ENCODE peak calls at places on chromosomes 12 and 14, in five cellular contexts. W is adrenal gland, A is A549, J is upper lobe of left lung, P is right lobe of liver. C is an unnamed sample.

GRCh38 chr14:21308479-21309237 is 28.8 kb downstream of the RPGRIP1 start:
- DNase-seq in W (peak; percentile 88), A (peak; percentile 50), J (no peak), P (peak; percentile 82), C (peak; percentile 81)

GRCh38 chr12:132145334-132145733 is 1.1 kb downstream of the NOC4L start:
- DNase-seq in W (no peak), A (no peak), J (no peak), P (peak; percentile 18), C (no peak)

GRCh38 chr12:28507055-28507454 is 316.8 kb downstream of the CCDC91 start:
- DNase-seq in W (no peak), A (no peak), J (no peak), P (no peak), C (no peak)

GRCh38 chr14:95519699-95520098 is 3.2 kb upstream of the SYNE3 start:
- DNase-seq in W (peak; percentile 88), A (no peak), J (no peak), P (no peak), C (no peak)

GRCh38 chr12:78315018-78315417 is 484.3 kb downstream of the NAV3 start:
- DNase-seq in W (no peak), A (no peak), J (no peak), P (no peak), C (no peak)

GRCh38 chr12:18703916-18704315 is 33.9 kb downstream of the PLCZ1 start:
- DNase-seq in W (no peak), A (no peak), J (no peak), P (no peak), C (no peak)

GRCh38 chr12:98752726-98753125 is 107.6 kb downstream of the APAF1 start:
- DNase-seq in W (no peak), A (no peak), J (no peak), P (no peak), C (no peak)

GRCh38 chr12:68478516-68479260 is 132.0 kb upstream of the RAP1B start:
- DNase-seq in W (no peak), A (no peak), J (no peak), P (no peak), C (no peak)

GRCh38 chr12:46027172-46027571 is 36.8 kb upstream of the SCAF11 start:
- DNase-seq in W (no peak), A (no peak), J (no peak), P (no peak), C (no peak)

GRCh38 chr12:89895591-89895990 is 187.0 kb upstream of the ATP2B1 start:
- DNase-seq in W (no peak), A (no peak), J (no peak), P (no peak), C (no peak)

GRCh38 chr12:57754411-57755193 is at the start of gene MARCHF9:
- DNase-seq in W (peak; percentile 70), A (no peak), J (peak; percentile 90), P (peak; percentile 69), C (peak; percentile 96)

GRCh38 chr14:68386950-68387779 is 405.7 kb downstream of the ZFP36L1 start:
- DNase-seq in W (no peak), A (no peak), J (no peak), P (no peak), C (no peak)

GRCh38 chr14:40093800-40094199 is 661.6 kb upstream of the FBXO33 start:
- DNase-seq in W (no peak), A (no peak), J (no peak), P (no peak), C (no peak)

GRCh38 chr12:39935275-39935674 is 170.6 kb downstream of the SLC2A13 start:
- DNase-seq in W (no peak), A (no peak), J (no peak), P (no peak), C (no peak)

GRCh38 chr14:100982764-100983163 is 79.2 kb upstream of the RTL1 start:
- DNase-seq in W (no peak), A (no peak), J (no peak), P (no peak), C (no peak)

GRCh38 chr12:44653886-44654527 is 222.1 kb downstream of the NELL2 start:
- DNase-seq in W (no peak), A (no peak), J (no peak), P (no peak), C (no peak)

GRCh38 chr12:68159681-68160304 is at the start of gene IFNG:
- DNase-seq in W (no peak), A (no peak), J (no peak), P (no peak), C (no peak)

GRCh38 chr14:88154321-88154720 is 149.4 kb downstream of the GPR65 start:
- DNase-seq in W (no peak), A (no peak), J (no peak), P (no peak), C (no peak)

GRCh38 chr14:41285193-41285748 is 321.4 kb upstream of the LRFN5 start:
- DNase-seq in W (peak; percentile 71), A (no peak), J (no peak), P (no peak), C (no peak)

GRCh38 chr12:56998316-56998715 is 8.0 kb downstream of the ZBTB39 start:
- DNase-seq in W (no peak), A (no peak), J (no peak), P (no peak), C (no peak)

GRCh38 chr14:52146504-52146903 is 77.6 kb upstream of the NID2 start:
- DNase-seq in W (no peak), A (no peak), J (no peak), P (no peak), C (no peak)

GRCh38 chr12:123532021-123532420 is 1.5 kb downstream of the RILPL1 start:
- DNase-seq in W (peak; percentile 41), A (no peak), J (no peak), P (no peak), C (peak; percentile 58)

GRCh38 chr12:126747530-126748149 is 1519.3 kb upstream of the TMEM132C start:
- DNase-seq in W (peak; percentile 64), A (peak; percentile 36), J (peak; percentile 42), P (peak; percentile 57), C (peak; percentile 65)

GRCh38 chr12:47846294-47846996 is 26.7 kb upstream of the HDAC7 start:
- DNase-seq in W (no peak), A (no peak), J (no peak), P (no peak), C (no peak)

GRCh38 chr12:65014504-65015271 is 106.4 kb downstream of the WIF1 start:
- DNase-seq in W (no peak), A (no peak), J (no peak), P (no peak), C (no peak)

GRCh38 chr14:91575469-91576208 is 65.5 kb upstream of the PPP4R3A start:
- DNase-seq in W (no peak), A (no peak), J (no peak), P (no peak), C (no peak)

GRCh38 chr12:108140501-108140900 is 11.4 kb downstream of the WSCD2 start:
- DNase-seq in W (no peak), A (no peak), J (peak; percentile 49), P (no peak), C (no peak)

GRCh38 chr12:32178341-32179010 is 71.8 kb downstream of the BICD1 start:
- DNase-seq in W (no peak), A (no peak), J (no peak), P (no peak), C (no peak)

GRCh38 chr14:53953002-53953827 is 3.4 kb downstream of the BMP4 start:
- DNase-seq in W (peak; percentile 87), A (peak; percentile 71), J (peak; percentile 97), P (peak; percentile 92), C (peak; percentile 43)

GRCh38 chr12:92065018-92065499 is 80.6 kb downstream of the BTG1 start:
- DNase-seq in W (no peak), A (peak; percentile 34), J (no peak), P (no peak), C (no peak)

GRCh38 chr14:76946753-76947077 is 81.8 kb downstream of the IRF2BPL start:
- DNase-seq in W (no peak), A (no peak), J (no peak), P (no peak), C (no peak)

DNA sequence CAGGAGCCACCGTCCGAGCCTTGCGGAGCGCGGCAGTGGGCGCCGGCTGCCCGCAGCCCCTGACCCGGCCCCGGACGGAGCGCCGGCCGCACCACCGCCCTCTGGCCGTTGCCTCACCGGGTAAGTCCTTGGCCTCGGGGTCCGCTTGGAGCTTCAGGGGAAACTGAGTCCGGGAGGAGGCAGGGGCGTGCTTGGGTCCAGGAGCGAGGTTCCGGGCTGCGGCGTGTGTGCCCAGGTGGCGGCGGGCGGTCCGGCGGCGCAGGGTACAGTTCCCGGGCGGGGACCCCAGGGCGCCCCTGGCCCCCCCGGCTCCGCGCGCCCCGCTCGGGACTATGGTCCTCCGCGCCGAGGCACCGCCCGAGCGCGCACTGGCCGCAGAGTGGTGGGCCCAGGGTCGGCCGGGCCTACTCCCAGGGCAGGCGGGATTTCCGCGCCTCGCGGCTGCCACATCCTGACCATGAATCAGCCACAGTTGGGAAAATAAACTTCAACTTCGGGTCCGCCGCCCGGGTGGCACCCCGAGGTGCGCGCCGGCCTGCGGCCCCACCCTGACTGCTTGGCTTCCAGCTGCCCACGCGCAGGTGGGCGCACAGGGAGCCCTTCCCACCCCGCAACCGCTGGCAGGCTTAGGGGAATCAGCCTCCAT is 325 bp downstream of the INF2 start:
- DNase-seq in W (no peak), A (no peak), J (peak; percentile 89), P (no peak), C (no peak)
- H3K4me1 ChIP-seq in W (peaks cover 64% of the 10 kb centered on the region), A (peaks cover 76% of the 10 kb centered on the region), J (peaks cover 71% of the 10 kb centered on the region), P (peaks cover 8% of the 10 kb centered on the region), C (peaks cover 48% of the 10 kb centered on the region)

GRCh38 chr12:121015825-121016766 is at the start of gene C12orf43:
- DNase-seq in W (peak; percentile 96), A (peak; percentile 94), J (peak; percentile 90), P (peak; percentile 87), C (peak; percentile 94)
- TF ChIP-seq POLR2A in W (no peak), A (peak; percentile 76), J (peak; percentile 59), P (peak; percentile 57), C (no peak)

DNA sequence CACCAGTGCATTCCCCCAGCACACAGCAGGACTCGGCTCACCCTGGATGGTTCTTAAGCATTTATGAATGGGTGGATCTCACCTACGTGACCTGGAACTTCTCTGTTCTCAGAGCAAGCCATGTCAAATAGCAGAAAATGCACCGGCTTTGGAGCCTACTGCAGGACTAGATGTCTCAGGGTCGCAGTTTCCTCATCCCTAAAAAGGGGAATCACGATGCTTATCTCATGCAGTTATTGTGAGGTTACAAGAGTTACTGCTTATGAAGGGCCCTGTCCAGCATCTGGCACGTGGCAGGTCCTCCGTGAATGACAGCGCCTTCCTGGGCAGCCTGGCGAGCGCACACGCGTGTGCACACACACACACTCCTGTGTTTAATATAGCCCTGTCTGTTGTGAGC is 128.5 kb downstream of the ETV6 start:
- DNase-seq in W (no peak), A (no peak), J (peak; percentile 30), P (no peak), C (no peak)
- H3K27ac ChIP-seq in W (no peak overlapping the region), A (no peak overlapping the region), J (no peak overlapping the region), P (no peak overlapping the region), C (peak overlapping the region; percentile 59)

DNA sequence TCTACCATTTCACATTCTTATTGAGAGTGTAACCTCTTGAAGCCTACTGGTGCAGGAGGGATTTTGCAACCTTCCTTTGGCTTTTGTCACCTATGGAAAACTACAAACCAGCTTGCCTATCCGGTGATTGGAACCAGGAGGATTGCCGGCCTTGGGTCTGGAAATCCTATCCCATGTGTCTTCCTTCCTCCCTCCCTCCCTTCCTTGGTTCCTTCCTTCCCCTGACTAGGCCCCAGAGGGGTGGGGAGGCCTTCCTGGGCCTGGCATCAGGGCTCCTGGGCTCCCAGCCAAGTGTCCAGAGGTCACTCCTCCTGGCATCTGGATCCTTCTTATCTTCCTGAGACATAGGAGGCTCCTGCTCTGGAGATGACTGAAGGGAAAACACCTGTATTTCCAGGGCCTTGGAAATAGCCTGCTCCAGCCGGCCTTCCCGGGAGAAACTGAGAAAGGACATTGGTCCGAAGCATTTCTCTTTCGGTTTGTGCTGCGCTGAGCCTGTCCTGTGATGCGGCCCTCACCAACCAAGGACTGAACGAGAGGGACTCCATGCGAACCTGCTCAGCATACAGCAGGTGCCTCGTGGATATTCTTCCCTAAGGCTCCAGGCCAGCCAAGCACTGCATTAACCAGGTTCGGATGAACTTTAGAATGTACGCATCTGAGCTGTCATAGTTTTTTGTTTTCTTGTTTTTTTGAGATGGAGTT is 43.4 kb downstream of the PSMA6 start:
- DNase-seq in W (peak; percentile 87), A (peak; percentile 72), J (no peak), P (no peak), C (peak; percentile 96)
- H3K4me1 ChIP-seq in W (peaks cover 81% of the 10 kb centered on the region), A (peaks cover 76% of the 10 kb centered on the region), J (peaks cover 89% of the 10 kb centered on the region), P (peaks cover 9% of the 10 kb centered on the region), C (no peaks in the 10 kb centered on the region)

C was measured in Peyer's patch.